ENCODE peak calls at places on chromosomes 5 and 9, in nine cellular contexts. T is HCT116, O is GM23338, J is GM23248, X is OCI-LY7, D is hepatocyte, M is neural progenitor cell, A is PC-3, S is SK-N-SH. K is an unnamed sample.

GRCh38 chr9:77435688-77436087 is 212.4 kb downstream of the GNA14 start:
- DNase-seq in M (no peak), X (no peak), D (no peak), S (peak; percentile 46), O (no peak), A (no peak), J (peak; percentile 66), T (no peak), K (no peak)

GRCh38 chr5:14775857-14776256 is 95.7 kb downstream of the ANKH start:
- DNase-seq in T (no peak), J (peak; percentile 60), X (no peak), S (no peak), A (peak; percentile 94), D (no peak), O (no peak), M (no peak), K (no peak)

GRCh38 chr5:13566903-13567339 is 377.6 kb downstream of the DNAH5 start:
- DNase-seq in D (peak; percentile 73), A (peak; percentile 99), M (no peak), S (no peak), X (no peak), J (peak; percentile 85), O (peak; percentile 10), T (no peak), K (no peak)

GRCh38 chr5:175329976-175330375 is 114.0 kb downstream of the DRD1 start:
- DNase-seq in O (no peak), T (no peak), M (no peak), D (no peak), S (no peak), A (no peak), X (no peak), J (no peak), K (no peak)

GRCh38 chr9:19009566-19009965 is 23.4 kb downstream of the SAXO1 start:
- DNase-seq in D (no peak), A (no peak), S (no peak), T (no peak), X (no peak), O (no peak), J (no peak), M (no peak), K (no peak)

GRCh38 chr9:108168451-108168850 is 678.9 kb upstream of the KLF4 start:
- DNase-seq in T (no peak), X (no peak), O (no peak), D (no peak), S (no peak), M (no peak), A (no peak), J (peak; percentile 87), K (no peak)

GRCh38 chr9:96599298-96599697 is 20.3 kb downstream of the CDC14B start:
- DNase-seq in A (no peak), X (no peak), D (no peak), M (no peak), J (peak; percentile 56), T (no peak), S (no peak), O (no peak), K (no peak)

GRCh38 chr9:105877719-105878118 is 183.4 kb downstream of the TMEM38B start:
- DNase-seq in D (no peak), O (peak; percentile 8), S (no peak), A (no peak), J (no peak), X (no peak), M (peak; percentile 12), T (no peak), K (no peak)

GRCh38 chr5:98454904-98455303 is 318.6 kb upstream of the RGMB start:
- DNase-seq in A (peak; percentile 97), T (peak; percentile 0), M (no peak), D (no peak), J (peak; percentile 98), O (no peak), S (no peak), X (no peak), K (no peak)

GRCh38 chr5:116569999-116570398 is 4.6 kb downstream of the SEMA6A start:
- DNase-seq in D (no peak), S (no peak), T (no peak), X (no peak), M (no peak), J (no peak), A (no peak), O (no peak), K (no peak)

GRCh38 chr5:173514666-173515065 is 101.8 kb downstream of the BOD1 start:
- DNase-seq in A (peak; percentile 21), T (no peak), O (no peak), S (no peak), X (no peak), D (no peak), M (no peak), J (peak; percentile 44), K (no peak)

GRCh38 chr5:14041528-14042184 is 97.2 kb upstream of the DNAH5 start:
- DNase-seq in M (no peak), D (no peak), O (no peak), S (no peak), X (no peak), A (no peak), J (peak; percentile 71), T (no peak), K (no peak)

GRCh38 chr5:155628346-155628745 is 614.8 kb downstream of the KIF4B start:
- DNase-seq in J (no peak), M (no peak), S (no peak), O (no peak), T (no peak), X (no peak), A (no peak), D (no peak), K (no peak)

GRCh38 chr5:155625315-155625714 is 611.8 kb downstream of the KIF4B start:
- DNase-seq in A (no peak), X (no peak), M (no peak), S (no peak), J (no peak), O (no peak), T (no peak), D (no peak), K (no peak)

GRCh38 chr5:155624597-155625241 is 611.2 kb downstream of the KIF4B start:
- DNase-seq in A (no peak), J (no peak), O (no peak), D (no peak), X (no peak), M (no peak), S (no peak), T (no peak), K (no peak)

GRCh38 chr5:155629597-155629996 is 616.0 kb downstream of the KIF4B start:
- DNase-seq in M (no peak), O (no peak), J (no peak), D (no peak), A (no peak), X (no peak), T (no peak), S (no peak), K (no peak)

DNA sequence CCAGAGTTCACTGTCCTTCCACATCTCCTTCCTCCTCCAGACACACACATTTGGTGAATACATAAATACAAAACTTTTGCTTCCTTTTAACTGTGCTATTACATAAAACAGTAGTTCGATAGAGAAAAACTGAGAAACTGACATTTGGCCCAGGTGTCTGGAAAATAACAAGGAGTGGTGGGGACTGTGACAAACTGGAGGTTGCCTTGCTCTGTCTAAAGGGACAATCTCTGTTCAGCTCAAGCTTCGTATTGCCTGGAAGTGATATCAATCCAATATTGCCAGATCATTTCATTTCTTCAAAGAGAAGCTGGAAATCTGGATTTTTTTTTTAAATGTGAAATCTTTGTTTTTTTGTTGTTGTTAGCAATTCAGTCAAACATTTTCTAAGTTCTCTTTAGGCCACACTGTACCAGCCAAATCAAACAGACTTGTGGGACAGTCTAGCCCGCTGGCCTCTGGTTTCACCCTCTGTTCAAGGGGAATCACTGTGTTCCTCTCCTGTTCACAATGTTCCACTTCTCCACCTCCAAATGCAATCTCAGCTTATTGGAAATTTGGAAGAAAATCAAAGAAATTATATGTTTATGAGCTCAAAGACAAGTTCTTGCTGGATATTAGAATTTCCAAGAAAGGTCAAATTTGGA is 612.5 kb downstream of the KIF4B start:
- DNase-seq in X (no peak), J (no peak), D (no peak), O (no peak), M (no peak), T (no peak), S (no peak), A (no peak), K (no peak)
- TF ChIP-seq EZH2phosphoT487 in X (no peak), J (no peak), D (no peak), O (no peak), M (no peak), T (no peak), S (no peak), A (no peak), K (no peak)

GRCh38 chr9:110303136-110303535 is 34.5 kb downstream of the TXNDC8 start:
- DNase-seq in M (no peak), A (no peak), X (no peak), D (peak; percentile 17), T (no peak), J (peak; percentile 67), O (no peak), S (no peak), K (no peak)

GRCh38 chr9:110309661-110310060 is 28.0 kb downstream of the TXNDC8 start:
- DNase-seq in S (no peak), J (no peak), O (no peak), D (no peak), A (no peak), X (no peak), M (no peak), T (no peak), K (no peak)

GRCh38 chr9:110307191-110307590 is 30.5 kb downstream of the TXNDC8 start:
- DNase-seq in D (no peak), M (no peak), J (no peak), O (no peak), A (no peak), S (no peak), T (no peak), X (no peak), K (no peak)

GRCh38 chr9:110308504-110309109 is 29.1 kb downstream of the TXNDC8 start:
- DNase-seq in T (no peak), A (no peak), M (no peak), X (peak; percentile 17), O (no peak), S (no peak), D (no peak), J (no peak), K (peak; percentile 68)
- TF ChIP-seq EZH2phosphoT487 in T (no peak), A (no peak), M (no peak), X (no peak), O (no peak), S (no peak), D (no peak), J (no peak), K (no peak)

DNA sequence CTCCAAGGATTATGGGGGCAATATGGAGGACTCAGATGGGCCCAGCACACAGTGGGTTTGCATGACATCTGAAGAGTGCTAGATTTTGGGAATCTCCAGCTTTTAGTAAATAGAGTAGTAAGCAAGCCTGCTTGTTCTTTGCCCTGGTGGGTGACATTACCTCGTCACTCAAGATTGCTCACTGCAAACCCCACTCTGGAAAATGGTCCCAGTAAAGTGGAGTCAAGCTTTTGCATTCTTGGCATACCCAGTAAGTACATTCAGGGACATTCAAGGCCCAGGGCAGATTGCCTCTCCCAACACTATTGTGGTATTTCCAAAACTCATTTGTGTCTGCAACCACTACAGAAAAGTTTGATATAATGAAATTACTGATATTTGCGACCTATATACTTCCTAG is 118.5 kb downstream of the INVS start:
- DNase-seq in X (no peak), A (no peak), M (no peak), S (no peak), T (no peak), J (no peak), D (no peak), O (peak; percentile 21), K (no peak)
- TF ChIP-seq EZH2phosphoT487 in X (no peak), A (no peak), M (no peak), S (no peak), T (no peak), J (no peak), D (no peak), O (no peak), K (no peak)

GRCh38 chr5:93236807-93237421 is 344.1 kb downstream of the NR2F1-AS1 start:
- DNase-seq in S (no peak), A (peak; percentile 90), X (no peak), O (no peak), T (no peak), D (no peak), M (no peak), J (peak; percentile 51), K (no peak)
- TF ChIP-seq EZH2phosphoT487 in S (no peak), A (no peak), X (no peak), O (no peak), T (no peak), D (no peak), M (no peak), J (no peak), K (no peak)

K was measured in MM.1S.